ENCODE peak calls at places on chromosomes 11 and 22, in four cellular contexts. One of them, this sample, is unnamed.

GRCh38 chr22:17121235-17122195 is at the start of gene TMEM121B:
- DNase-seq in thoracic aorta: no peak
- DNase-seq in BJ: no peak
- DNase-seq in kidney epithelial cell: no peak
- DNase-seq in this sample: no peak

GRCh38 chr11:92340839-92341238 is 116.2 kb downstream of the FAT3 start:
- DNase-seq in thoracic aorta: no peak
- DNase-seq in BJ: no peak
- DNase-seq in kidney epithelial cell: no peak
- DNase-seq in this sample: no peak

GRCh38 chr11:132604446-132604845 is 927.9 kb downstream of the OPCML start:
- DNase-seq in thoracic aorta: no peak
- DNase-seq in kidney epithelial cell: peak; percentile 18
- DNase-seq in BJ: no peak
- DNase-seq in this sample: peak; percentile 49

GRCh38 chr11:131537196-131537595 is 166.8 kb downstream of the NTM start:
- DNase-seq in kidney epithelial cell: no peak
- DNase-seq in BJ: no peak
- DNase-seq in thoracic aorta: no peak
- DNase-seq in this sample: no peak

GRCh38 chr22:22244337-22245250 is at the start of gene VPREB1:
- DNase-seq in thoracic aorta: no peak
- DNase-seq in kidney epithelial cell: no peak
- DNase-seq in BJ: no peak
- DNase-seq in this sample: no peak

GRCh38 chr11:95358516-95359322 is 127.7 kb upstream of the SESN3 start:
- DNase-seq in kidney epithelial cell: no peak
- DNase-seq in BJ: no peak
- DNase-seq in thoracic aorta: no peak
- DNase-seq in this sample: no peak

GRCh38 chr11:1739576-1739975 is 10.8 kb downstream of the IFITM10 start:
- DNase-seq in thoracic aorta: no peak
- DNase-seq in BJ: no peak
- DNase-seq in kidney epithelial cell: no peak
- DNase-seq in this sample: no peak

GRCh38 chr11:67118059-67118766 is 850 bp upstream of the KDM2A start:
- DNase-seq in kidney epithelial cell: no peak
- DNase-seq in BJ: no peak
- DNase-seq in thoracic aorta: no peak
- DNase-seq in this sample: no peak

GRCh38 chr22:25393121-25393805 is 171.2 kb upstream of the GRK3 start:
- DNase-seq in kidney epithelial cell: no peak
- DNase-seq in BJ: no peak
- DNase-seq in thoracic aorta: no peak
- DNase-seq in this sample: no peak

GRCh38 chr22:36921309-36922096 is 8.1 kb downstream of the CSF2RB start:
- DNase-seq in kidney epithelial cell: no peak
- DNase-seq in thoracic aorta: no peak
- DNase-seq in BJ: no peak
- DNase-seq in this sample: no peak

GRCh38 chr11:131687291-131688055 is 317.1 kb downstream of the NTM start:
- DNase-seq in thoracic aorta: no peak
- DNase-seq in kidney epithelial cell: no peak
- DNase-seq in BJ: no peak
- DNase-seq in this sample: no peak

GRCh38 chr11:102451693-102452460 is 688 bp downstream of the TMEM123 start:
- DNase-seq in BJ: no peak
- DNase-seq in kidney epithelial cell: no peak
- DNase-seq in thoracic aorta: no peak
- DNase-seq in this sample: no peak

GRCh38 chr11:101456812-101457211 is 127.0 kb downstream of the TRPC6 start:
- DNase-seq in thoracic aorta: no peak
- DNase-seq in BJ: no peak
- DNase-seq in kidney epithelial cell: no peak
- DNase-seq in this sample: no peak

GRCh38 chr22:35860087-35860733 is 142.5 kb downstream of the APOL5 start:
- DNase-seq in thoracic aorta: no peak
- DNase-seq in kidney epithelial cell: no peak
- DNase-seq in BJ: no peak
- DNase-seq in this sample: no peak

GRCh38 chr11:62687508-62688396 is 1.6 kb downstream of the LRRN4CL start:
- DNase-seq in BJ: no peak
- DNase-seq in thoracic aorta: no peak
- DNase-seq in kidney epithelial cell: no peak
- DNase-seq in this sample: no peak

GRCh38 chr22:30435674-30436126 is 10.1 kb downstream of the MTFP1 start:
- DNase-seq in kidney epithelial cell: no peak
- DNase-seq in thoracic aorta: no peak
- DNase-seq in BJ: no peak
- DNase-seq in this sample: no peak

GRCh38 chr22:43147821-43148220 is 3.5 kb upstream of the TSPO start:
- DNase-seq in kidney epithelial cell: no peak
- DNase-seq in thoracic aorta: no peak
- DNase-seq in BJ: no peak
- DNase-seq in this sample: no peak

GRCh38 chr22:19974233-19974861 is 32.7 kb upstream of the TXNRD2 start:
- DNase-seq in thoracic aorta: no peak
- DNase-seq in BJ: no peak
- DNase-seq in kidney epithelial cell: no peak
- DNase-seq in this sample: no peak

GRCh38 chr22:38796262-38796957 is 2.5 kb upstream of the DNAL4 start:
- DNase-seq in BJ: no peak
- DNase-seq in thoracic aorta: no peak
- DNase-seq in kidney epithelial cell: no peak
- DNase-seq in this sample: no peak

GRCh38 chr11:105741488-105742020 is 131.7 kb downstream of the GRIA4 start:
- DNase-seq in BJ: no peak
- DNase-seq in kidney epithelial cell: no peak
- DNase-seq in thoracic aorta: no peak
- DNase-seq in this sample: no peak

GRCh38 chr22:30574095-30574981 is at the start of gene GAL3ST1:
- DNase-seq in kidney epithelial cell: no peak
- DNase-seq in BJ: no peak
- DNase-seq in thoracic aorta: no peak
- DNase-seq in this sample: no peak

GRCh38 chr11:111542606-111543275 is 2.2 kb downstream of the LAYN start:
- DNase-seq in kidney epithelial cell: no peak
- DNase-seq in thoracic aorta: no peak
- DNase-seq in BJ: no peak
- DNase-seq in this sample: no peak

GRCh38 chr11:64888761-64889511 is 10.5 kb upstream of the EHD1 start:
- DNase-seq in thoracic aorta: no peak
- DNase-seq in BJ: no peak
- DNase-seq in kidney epithelial cell: no peak
- DNase-seq in this sample: no peak

GRCh38 chr11:119350302-119350701 is 3.8 kb upstream of the MFRP start:
- DNase-seq in thoracic aorta: no peak
- DNase-seq in BJ: no peak
- DNase-seq in kidney epithelial cell: no peak
- DNase-seq in this sample: no peak

GRCh38 chr11:24005202-24005876 is 491.5 kb upstream of the LUZP2 start:
- DNase-seq in thoracic aorta: no peak
- DNase-seq in BJ: no peak
- DNase-seq in kidney epithelial cell: no peak
- DNase-seq in this sample: no peak

GRCh38 chr11:125976156-125976555 is 30.3 kb downstream of the VSIG10L2 start:
- DNase-seq in kidney epithelial cell: no peak
- DNase-seq in BJ: no peak
- DNase-seq in thoracic aorta: no peak
- DNase-seq in this sample: no peak

DNA sequence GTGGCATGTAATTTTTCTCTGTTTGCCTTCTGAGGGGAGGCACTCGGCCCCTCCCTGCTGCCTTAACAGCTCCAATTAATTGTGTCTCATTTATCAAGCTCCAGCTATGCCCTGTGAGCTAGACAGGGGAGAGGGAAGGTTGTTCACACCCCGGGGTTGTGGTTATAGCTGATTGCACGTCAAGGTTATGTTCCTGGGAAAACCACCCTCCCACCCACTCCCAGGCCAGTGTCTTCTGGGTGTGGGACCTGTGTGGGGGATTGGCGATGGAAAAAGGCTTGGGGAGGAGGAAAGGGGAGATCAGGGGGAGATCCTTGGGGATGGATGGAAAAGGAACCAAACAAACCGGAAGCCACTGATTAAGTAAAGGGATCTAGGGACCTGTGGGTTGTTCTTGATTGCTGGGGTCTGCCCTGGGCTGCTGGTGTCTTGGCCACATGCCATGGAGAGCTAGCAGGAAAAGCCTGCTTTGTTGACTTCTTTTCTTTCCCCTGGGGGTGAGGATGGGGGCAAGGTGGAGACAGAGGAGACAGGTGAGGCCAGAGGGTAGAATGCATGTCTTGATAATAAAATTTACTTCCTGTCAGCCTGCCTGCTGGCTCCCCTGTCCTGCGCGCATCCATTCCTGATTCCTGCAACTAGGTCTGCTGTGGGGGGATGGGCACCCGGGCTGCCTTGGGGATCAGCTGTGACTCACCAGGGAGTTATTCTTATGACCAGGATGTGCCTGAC is 13.5 kb upstream of the SORL1-AS1 start:
- DNase-seq in thoracic aorta: peak; percentile 95
- DNase-seq in kidney epithelial cell: peak; percentile 95
- DNase-seq in BJ: peak; percentile 74
- DNase-seq in this sample: peak; percentile 69
- H3K4me3 ChIP-seq in thoracic aorta: peak overlapping the region; percentile 53
- H3K4me3 ChIP-seq in kidney epithelial cell: no peak overlapping the region
- H3K4me3 ChIP-seq in BJ: no peak overlapping the region
- H3K4me3 ChIP-seq in this sample: no peak overlapping the region

GRCh38 chr22:46764140-46764680 is 1.8 kb downstream of the TBC1D22A start:
- DNase-seq in kidney epithelial cell: no peak
- DNase-seq in BJ: no peak
- DNase-seq in thoracic aorta: no peak
- DNase-seq in this sample: no peak

GRCh38 chr22:46761539-46762237 is 762 bp upstream of the TBC1D22A start:
- DNase-seq in thoracic aorta: no peak
- DNase-seq in BJ: no peak
- DNase-seq in kidney epithelial cell: no peak
- DNase-seq in this sample: no peak

GRCh38 chr22:46761017-46761416 is 1.4 kb upstream of the TBC1D22A start:
- DNase-seq in kidney epithelial cell: no peak
- DNase-seq in thoracic aorta: no peak
- DNase-seq in BJ: no peak
- DNase-seq in this sample: no peak

GRCh38 chr22:46763051-46763705 is 728 bp downstream of the TBC1D22A start:
- DNase-seq in kidney epithelial cell: no peak
- DNase-seq in thoracic aorta: no peak
- DNase-seq in BJ: no peak
- DNase-seq in this sample: no peak

GRCh38 chr22:46762238-46763050 is at the start of gene TBC1D22A:
- DNase-seq in thoracic aorta: peak; percentile 73
- DNase-seq in BJ: peak; percentile 49
- DNase-seq in kidney epithelial cell: peak; percentile 67
- DNase-seq in this sample: no peak
- TF ChIP-seq CTCF in thoracic aorta: peak; percentile 12
- TF ChIP-seq CTCF in BJ: peak; percentile 2
- TF ChIP-seq CTCF in kidney epithelial cell: no peak
- TF ChIP-seq CTCF in this sample: no peak

GRCh38 chr11:68924073-68924925 is 20.6 kb downstream of the IGHMBP2 start:
- DNase-seq in thoracic aorta: no peak
- DNase-seq in kidney epithelial cell: no peak
- DNase-seq in BJ: no peak
- DNase-seq in this sample: no peak
- H3K4me3 ChIP-seq in thoracic aorta: peak overlapping the region; percentile 35
- H3K4me3 ChIP-seq in kidney epithelial cell: no peak overlapping the region
- H3K4me3 ChIP-seq in BJ: no peak overlapping the region
- H3K4me3 ChIP-seq in this sample: no peak overlapping the region

GRCh38 chr11:12089473-12089872 is 20.9 kb upstream of the MICAL2 start:
- DNase-seq in BJ: no peak
- DNase-seq in thoracic aorta: no peak
- DNase-seq in kidney epithelial cell: no peak
- DNase-seq in this sample: no peak

GRCh38 chr11:12092714-12093113 is 17.7 kb upstream of the MICAL2 start:
- DNase-seq in BJ: no peak
- DNase-seq in thoracic aorta: no peak
- DNase-seq in kidney epithelial cell: no peak
- DNase-seq in this sample: no peak

GRCh38 chr11:12090061-12090572 is 20.3 kb upstream of the MICAL2 start:
- DNase-seq in BJ: no peak
- DNase-seq in thoracic aorta: no peak
- DNase-seq in kidney epithelial cell: no peak
- DNase-seq in this sample: no peak

GRCh38 chr11:12090761-12091261 is 19.6 kb upstream of the MICAL2 start:
- DNase-seq in thoracic aorta: no peak
- DNase-seq in BJ: no peak
- DNase-seq in kidney epithelial cell: no peak
- DNase-seq in this sample: no peak

GRCh38 chr11:12091957-12092558 is 18.3 kb upstream of the MICAL2 start:
- DNase-seq in kidney epithelial cell: no peak
- DNase-seq in thoracic aorta: no peak
- DNase-seq in BJ: no peak
- DNase-seq in this sample: no peak
- TF ChIP-seq CTCF in kidney epithelial cell: no peak
- TF ChIP-seq CTCF in thoracic aorta: peak; percentile 52
- TF ChIP-seq CTCF in BJ: peak; percentile 30
- TF ChIP-seq CTCF in this sample: peak; percentile 12

DNA sequence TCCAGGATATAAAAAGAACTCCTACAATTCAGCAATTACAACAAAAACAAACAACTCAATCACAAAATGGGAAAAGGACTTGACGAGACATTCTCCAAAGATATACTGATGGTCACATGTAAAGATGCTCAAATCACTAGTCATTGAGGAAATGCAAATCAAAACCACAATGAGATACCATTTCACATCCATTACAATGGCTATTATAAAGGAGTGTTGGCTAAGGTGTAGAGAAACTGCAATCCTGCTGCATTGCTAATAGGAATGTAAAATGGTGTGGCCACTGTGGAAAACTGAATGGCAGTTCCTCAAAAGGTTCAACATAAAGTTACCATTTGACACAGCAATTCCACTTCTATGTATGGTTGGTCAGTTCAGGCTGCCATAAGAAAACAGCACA is 11.8 kb upstream of the TBCEL start:
- DNase-seq in thoracic aorta: no peak
- DNase-seq in kidney epithelial cell: no peak
- DNase-seq in BJ: no peak
- DNase-seq in this sample: no peak
- H3K4me3 ChIP-seq in thoracic aorta: no peak overlapping the region
- H3K4me3 ChIP-seq in kidney epithelial cell: no peak overlapping the region
- H3K4me3 ChIP-seq in BJ: no peak overlapping the region
- H3K4me3 ChIP-seq in this sample: no peak overlapping the region

GRCh38 chr11:116249561-116249960 is 523.2 kb downstream of the BUD13 start:
- DNase-seq in BJ: no peak
- DNase-seq in thoracic aorta: no peak
- DNase-seq in kidney epithelial cell: no peak
- DNase-seq in this sample: no peak
- TF ChIP-seq CTCF in BJ: no peak
- TF ChIP-seq CTCF in thoracic aorta: no peak
- TF ChIP-seq CTCF in kidney epithelial cell: no peak
- TF ChIP-seq CTCF in this sample: no peak

GRCh38 chr11:74593463-74593862 is 1.1 kb downstream of the POLD3 start:
- DNase-seq in thoracic aorta: no peak
- DNase-seq in BJ: no peak
- DNase-seq in kidney epithelial cell: no peak
- DNase-seq in this sample: no peak
- H3K4me3 ChIP-seq in thoracic aorta: peak overlapping the region; percentile 85
- H3K4me3 ChIP-seq in BJ: peak overlapping the region; percentile 88
- H3K4me3 ChIP-seq in kidney epithelial cell: peak overlapping the region; percentile 100
- H3K4me3 ChIP-seq in this sample: peak overlapping the region; percentile 81

GRCh38 chr11:129322941-129323340 is 52.7 kb upstream of the BARX2 start:
- DNase-seq in kidney epithelial cell: no peak
- DNase-seq in BJ: no peak
- DNase-seq in thoracic aorta: no peak
- DNase-seq in this sample: no peak
- TF ChIP-seq CTCF in kidney epithelial cell: no peak
- TF ChIP-seq CTCF in BJ: no peak
- TF ChIP-seq CTCF in thoracic aorta: no peak
- TF ChIP-seq CTCF in this sample: no peak